ENCODE peak calls at places on chromosome 3, in seven cellular contexts. One of them, this sample, is unnamed.

GRCh38 chr3:177642482-177643163 is 445.3 kb upstream of the TBL1XR1 start:
- DNase-seq in D341Med: peak
- DNase-seq in left cardiac atrium: no peak
- DNase-seq in hippocampal formation: peak
- DNase-seq in ACHN: no peak
- DNase-seq in activated naive CD4-positive, alpha-beta T cell treated with anti-CD3 and anti-CD28 coated beads, Interleukin-2, amount 50 U/mL, for 16 hours: no peak
- DNase-seq in T-helper 9 cell: no peak
- DNase-seq in this sample: no peak

GRCh38 chr3:195869413-195870001 is 38.8 kb downstream of the TNK2 start:
- DNase-seq in ACHN: no peak
- DNase-seq in D341Med: no peak
- DNase-seq in T-helper 9 cell: no peak
- DNase-seq in left cardiac atrium: no peak
- DNase-seq in hippocampal formation: no peak
- DNase-seq in activated naive CD4-positive, alpha-beta T cell treated with anti-CD3 and anti-CD28 coated beads, Interleukin-2, amount 50 U/mL, for 16 hours: no peak
- DNase-seq in this sample: no peak

GRCh38 chr3:122857019-122857418 is 62.1 kb downstream of the SLC49A4 start:
- DNase-seq in hippocampal formation: no peak
- DNase-seq in left cardiac atrium: no peak
- DNase-seq in T-helper 9 cell: no peak
- DNase-seq in activated naive CD4-positive, alpha-beta T cell treated with anti-CD3 and anti-CD28 coated beads, Interleukin-2, amount 50 U/mL, for 16 hours: no peak
- DNase-seq in ACHN: no peak
- DNase-seq in D341Med: no peak
- DNase-seq in this sample: no peak

GRCh38 chr3:170027691-170028102 is 10.1 kb upstream of the GPR160 start:
- DNase-seq in T-helper 9 cell: no peak
- DNase-seq in activated naive CD4-positive, alpha-beta T cell treated with anti-CD3 and anti-CD28 coated beads, Interleukin-2, amount 50 U/mL, for 16 hours: no peak
- DNase-seq in left cardiac atrium: no peak
- DNase-seq in ACHN: no peak
- DNase-seq in D341Med: no peak
- DNase-seq in hippocampal formation: no peak
- DNase-seq in this sample: no peak

GRCh38 chr3:38549486-38549885 is 53.3 kb downstream of the EXOG start:
- DNase-seq in left cardiac atrium: no peak
- DNase-seq in T-helper 9 cell: no peak
- DNase-seq in ACHN: no peak
- DNase-seq in D341Med: no peak
- DNase-seq in activated naive CD4-positive, alpha-beta T cell treated with anti-CD3 and anti-CD28 coated beads, Interleukin-2, amount 50 U/mL, for 16 hours: no peak
- DNase-seq in hippocampal formation: no peak
- DNase-seq in this sample: no peak

GRCh38 chr3:48155122-48155521 is 33.1 kb downstream of the CDC25A start:
- DNase-seq in hippocampal formation: no peak
- DNase-seq in left cardiac atrium: no peak
- DNase-seq in T-helper 9 cell: no peak
- DNase-seq in activated naive CD4-positive, alpha-beta T cell treated with anti-CD3 and anti-CD28 coated beads, Interleukin-2, amount 50 U/mL, for 16 hours: no peak
- DNase-seq in D341Med: no peak
- DNase-seq in ACHN: peak
- DNase-seq in this sample: no peak

GRCh38 chr3:13544293-13544831 is 4.6 kb upstream of the FBLN2 start:
- DNase-seq in ACHN: no peak
- DNase-seq in T-helper 9 cell: peak
- DNase-seq in left cardiac atrium: peak
- DNase-seq in hippocampal formation: no peak
- DNase-seq in D341Med: no peak
- DNase-seq in activated naive CD4-positive, alpha-beta T cell treated with anti-CD3 and anti-CD28 coated beads, Interleukin-2, amount 50 U/mL, for 16 hours: peak
- DNase-seq in this sample: no peak

GRCh38 chr3:17070560-17070959 is 185.8 kb downstream of the PLCL2 start:
- DNase-seq in hippocampal formation: no peak
- DNase-seq in left cardiac atrium: peak
- DNase-seq in activated naive CD4-positive, alpha-beta T cell treated with anti-CD3 and anti-CD28 coated beads, Interleukin-2, amount 50 U/mL, for 16 hours: no peak
- DNase-seq in ACHN: no peak
- DNase-seq in T-helper 9 cell: no peak
- DNase-seq in D341Med: no peak
- DNase-seq in this sample: no peak